ENCODE peak calls at places on chromosomes 11 and 22, in seven cellular contexts. D, J, V, Q, X, O and T are unnamed samples.

GRCh38 chr22:47194476-47195155 is 432.2 kb downstream of the TBC1D22A start:
- DNase-seq in D (no peak), J (no peak), V (no peak), Q (no peak), X (no peak), O (no peak), T (no peak)

GRCh38 chr22:47196881-47197701 is 434.6 kb downstream of the TBC1D22A start:
- DNase-seq in D (no peak), J (peak), V (no peak), Q (no peak), X (no peak), O (no peak), T (no peak)

GRCh38 chr22:27840436-27840835 is 38.9 kb upstream of the MN1 start:
- DNase-seq in D (no peak), J (no peak), V (no peak), Q (no peak), X (no peak), O (no peak), T (no peak)

GRCh38 chr22:29702025-29702930 is 17.5 kb upstream of the CABP7 start:
- DNase-seq in D (no peak), J (no peak), V (no peak), Q (no peak), X (peak), O (no peak), T (no peak)

GRCh38 chr11:82980292-82980691 is 78.8 kb downstream of the DDIAS start:
- DNase-seq in D (no peak), J (no peak), V (no peak), Q (peak), X (no peak), O (peak), T (no peak)

GRCh38 chr11:2762031-2762380 is 62.2 kb upstream of the KCNQ1OT1 start:
- DNase-seq in D (no peak), J (no peak), V (peak), Q (no peak), X (no peak), O (no peak), T (no peak)

GRCh38 chr22:42430486-42431125 is 1.6 kb downstream of the NFAM1 start:
- DNase-seq in D (no peak), J (no peak), V (no peak), Q (no peak), X (no peak), O (no peak), T (no peak)

GRCh38 chr11:17314232-17314547 is 37.4 kb upstream of the NCR3LG1 start:
- DNase-seq in D (no peak), J (no peak), V (no peak), Q (peak), X (no peak), O (peak), T (no peak)

GRCh38 chr11:65280646-65281045 is 18.9 kb downstream of the POLA2 start:
- DNase-seq in D (no peak), J (no peak), V (no peak), Q (no peak), X (no peak), O (no peak), T (no peak)

GRCh38 chr11:32932196-32932595 is 39.6 kb downstream of the QSER1 start:
- DNase-seq in D (no peak), J (no peak), V (no peak), Q (no peak), X (no peak), O (no peak), T (no peak)

GRCh38 chr11:9071694-9072093 is 19.7 kb downstream of the SCUBE2 start:
- DNase-seq in D (no peak), J (no peak), V (no peak), Q (no peak), X (no peak), O (no peak), T (no peak)
- H3K27ac ChIP-seq in D (no peak), J (no peak), V (no peak), Q (no peak), X (no peak), O (no peak), T (no peak)

DNA sequence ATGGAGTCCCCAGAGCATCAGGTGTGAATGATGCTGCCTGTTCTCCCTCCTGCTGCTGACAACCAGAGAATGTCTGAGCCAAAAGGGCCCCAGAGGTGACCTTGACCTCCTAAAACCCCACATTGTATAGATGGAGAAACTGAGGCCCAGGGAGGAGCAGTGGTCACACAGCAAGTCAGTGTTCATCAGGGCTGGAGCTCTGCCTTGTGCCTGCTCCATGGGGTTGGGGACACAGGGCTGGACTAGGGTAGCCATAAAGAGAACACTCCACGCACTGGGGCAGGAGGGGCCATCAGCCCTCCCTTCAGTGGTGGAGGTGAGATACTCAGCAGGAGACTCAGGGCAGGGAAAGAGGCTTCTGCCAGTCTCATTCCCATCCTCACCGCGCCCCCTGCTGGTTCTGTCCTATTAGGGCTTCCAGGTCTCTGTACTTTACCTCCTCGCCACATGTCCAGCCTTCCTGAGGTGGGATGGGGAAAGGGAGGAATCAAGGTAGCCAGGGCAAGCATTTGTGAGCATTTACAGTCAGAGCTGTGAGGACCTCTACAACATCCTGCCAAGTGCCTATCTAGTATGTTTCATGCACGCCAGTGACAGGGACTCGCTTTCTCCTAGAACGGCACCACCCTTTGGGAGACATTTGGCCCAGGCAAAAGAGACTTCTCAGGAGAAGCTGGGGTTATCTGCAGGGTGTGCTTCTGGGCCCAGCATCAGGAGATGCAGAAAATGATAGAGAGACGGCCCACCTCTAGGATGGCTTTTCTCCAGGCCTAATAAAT is 43.2 kb downstream of the NEU3 start:
- DNase-seq in D (peak), J (peak), V (peak), Q (no peak), X (peak), O (peak), T (peak)
- H3K27ac ChIP-seq in D (no peak), J (no peak), V (no peak), Q (no peak), X (peak), O (no peak), T (no peak)

GRCh38 chr11:129968611-129969419 is 33.8 kb downstream of the PRDM10 start:
- DNase-seq in D (no peak), J (no peak), V (no peak), Q (no peak), X (no peak), O (no peak), T (no peak)

GRCh38 chr11:129969973-129970372 is 32.7 kb downstream of the PRDM10 start:
- DNase-seq in D (no peak), J (no peak), V (no peak), Q (no peak), X (no peak), O (no peak), T (no peak)

GRCh38 chr11:129960216-129961214 is 42.1 kb downstream of the PRDM10 start:
- DNase-seq in D (no peak), J (no peak), V (no peak), Q (peak), X (peak), O (peak), T (no peak)

GRCh38 chr11:129967996-129968395 is 34.6 kb downstream of the PRDM10 start:
- DNase-seq in D (no peak), J (no peak), V (no peak), Q (no peak), X (no peak), O (no peak), T (no peak)

DNA sequence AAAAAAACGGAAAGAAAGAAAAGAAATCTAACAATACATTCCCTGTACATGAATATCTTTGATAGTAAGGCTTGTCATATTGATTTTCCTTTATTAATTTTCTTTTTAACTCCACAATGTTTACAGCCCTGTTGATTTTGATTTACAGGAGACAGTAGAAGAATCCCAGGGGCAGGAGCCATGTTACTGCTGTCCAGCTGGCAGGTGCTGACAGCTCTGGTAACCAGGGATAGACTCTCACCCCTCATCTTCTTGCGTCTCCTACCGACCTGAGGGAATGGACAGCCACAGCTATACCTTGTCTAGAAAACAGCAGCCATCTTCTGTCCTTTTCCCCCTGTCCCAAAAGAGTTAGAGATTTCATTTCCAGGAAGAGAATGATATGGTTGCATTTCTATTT is 37.4 kb downstream of the PRDM10 start:
- DNase-seq in D (no peak), J (no peak), V (no peak), Q (no peak), X (no peak), O (no peak), T (no peak)
- H3K27ac ChIP-seq in D (no peak), J (no peak), V (no peak), Q (no peak), X (no peak), O (no peak), T (no peak)

GRCh38 chr11:14611939-14612338 is 31.7 kb upstream of the PDE3B start:
- DNase-seq in D (no peak), J (no peak), V (no peak), Q (no peak), X (no peak), O (no peak), T (no peak)
- H3K27ac ChIP-seq in D (no peak), J (no peak), V (no peak), Q (no peak), X (no peak), O (no peak), T (no peak)